ENCODE peak calls at places on chromosomes 11 and 22, in five cellular contexts. F is endothelial cell of umbilical vein, T is OCI-LY7, E is foreskin keratinocyte, M is brain microvascular endothelial cell. D is an unnamed sample.

GRCh38 chr22:36016656-36017055 is 12.0 kb downstream of the RBFOX2 start:
- DNase-seq in F (no peak), T (peak), E (no peak), M (no peak), D (no peak)

GRCh38 chr22:50729391-50730012 is 8.5 kb upstream of the ACR start:
- DNase-seq in F (no peak), T (peak), E (no peak), M (no peak), D (no peak)

GRCh38 chr11:101866619-101867491 is 48.0 kb upstream of the CEP126 start:
- DNase-seq in F (peak), T (no peak), E (peak), M (peak), D (no peak)

GRCh38 chr11:9344046-9344680 is 29.8 kb upstream of the TMEM41B start:
- DNase-seq in F (no peak), T (no peak), E (no peak), M (no peak), D (no peak)

GRCh38 chr11:123235117-123235686 is 40.2 kb upstream of the CLMP start:
- DNase-seq in F (peak), T (peak), E (no peak), M (no peak), D (no peak)

GRCh38 chr22:31089101-31090100 is 8.3 kb downstream of the SMTN start:
- DNase-seq in F (peak), T (peak), E (no peak), M (no peak), D (peak)

GRCh38 chr11:33802414-33802950 is 28.2 kb upstream of the FBXO3 start:
- DNase-seq in F (peak), T (peak), E (peak), M (peak), D (no peak)

GRCh38 chr11:130379276-130379675 is 49.1 kb downstream of the ADAMTS8 start:
- DNase-seq in F (no peak), T (no peak), E (no peak), M (no peak), D (no peak)

GRCh38 chr11:81963018-81963417 is 770.6 kb downstream of the FAM181B start:
- DNase-seq in F (peak), T (peak), E (no peak), M (no peak), D (no peak)

GRCh38 chr11:8105666-8106065 is 24.7 kb downstream of the TUB start:
- DNase-seq in F (no peak), T (no peak), E (no peak), M (no peak), D (no peak)

GRCh38 chr11:20057055-20057943 is 103.0 kb downstream of the DBX1 start:
- DNase-seq in F (no peak), T (no peak), E (peak), M (no peak), D (no peak)

GRCh38 chr11:33454264-33454663 is 197.1 kb downstream of the HIPK3 start:
- DNase-seq in F (no peak), T (no peak), E (no peak), M (no peak), D (no peak)

GRCh38 chr11:78620159-78620558 is 45.5 kb upstream of the NARS2 start:
- DNase-seq in F (no peak), T (no peak), E (no peak), M (no peak), D (no peak)

GRCh38 chr11:110526323-110526722 is 96.6 kb downstream of the FDX1 start:
- DNase-seq in F (no peak), T (no peak), E (no peak), M (no peak), D (no peak)

GRCh38 chr11:74443071-74443864 is 24.1 kb downstream of the KCNE3 start:
- DNase-seq in F (peak), T (no peak), E (peak), M (peak), D (no peak)

GRCh38 chr11:22703561-22703960 is 37.1 kb downstream of the GAS2 start:
- DNase-seq in F (peak), T (no peak), E (peak), M (no peak), D (no peak)

GRCh38 chr22:46504586-46504985 is 32.8 kb downstream of the CELSR1 start:
- DNase-seq in F (no peak), T (no peak), E (no peak), M (no peak), D (no peak)

GRCh38 chr11:127866109-127866508 is 721.2 kb downstream of the ETS1 start:
- DNase-seq in F (no peak), T (no peak), E (peak), M (no peak), D (no peak)

GRCh38 chr11:126469308-126469707 is 113.8 kb downstream of the ST3GAL4 start:
- DNase-seq in F (no peak), T (no peak), E (no peak), M (no peak), D (no peak)
- H3K27ac ChIP-seq in F (no peak), T (no peak), E (no peak), M (no peak), D (no peak)

DNA sequence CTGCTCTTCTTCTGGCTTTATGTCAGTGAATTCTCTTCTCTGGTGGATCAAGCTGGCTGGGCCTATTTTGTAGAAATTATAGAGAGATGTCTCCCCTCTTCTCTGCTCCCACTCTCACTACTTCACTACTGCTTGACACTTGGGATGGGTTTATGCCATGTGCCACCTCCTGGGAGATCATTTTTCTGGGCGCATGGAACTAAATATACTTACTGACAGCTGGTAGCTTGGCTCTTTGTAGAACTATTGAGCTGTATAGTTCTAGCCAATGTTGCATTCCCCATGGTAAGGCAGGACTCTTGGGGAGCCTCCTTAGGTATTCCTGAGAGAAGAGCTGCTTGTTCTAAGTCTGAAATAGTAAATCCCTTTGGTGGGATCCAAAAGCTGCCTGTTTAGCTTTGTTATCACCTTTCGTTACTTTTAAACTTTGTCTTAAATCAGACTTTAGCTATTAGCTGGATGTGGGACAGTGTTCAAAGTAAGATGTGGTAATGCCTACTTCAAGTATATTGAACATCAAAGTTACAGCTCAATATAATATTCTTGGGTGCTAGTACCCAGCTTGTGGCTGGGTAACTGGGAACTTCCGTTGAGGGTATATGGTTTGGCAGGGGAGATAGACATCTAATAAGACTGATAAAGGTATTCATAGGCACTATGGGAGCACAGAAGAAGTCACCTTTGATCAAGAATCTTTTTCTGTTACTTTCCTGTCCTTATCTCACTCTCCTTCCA is 87.5 kb upstream of the RRM1 start:
- DNase-seq in F (no peak), T (no peak), E (no peak), M (no peak), D (no peak)
- H3K27ac ChIP-seq in F (no peak), T (no peak), E (no peak), M (no peak), D (no peak)

DNA sequence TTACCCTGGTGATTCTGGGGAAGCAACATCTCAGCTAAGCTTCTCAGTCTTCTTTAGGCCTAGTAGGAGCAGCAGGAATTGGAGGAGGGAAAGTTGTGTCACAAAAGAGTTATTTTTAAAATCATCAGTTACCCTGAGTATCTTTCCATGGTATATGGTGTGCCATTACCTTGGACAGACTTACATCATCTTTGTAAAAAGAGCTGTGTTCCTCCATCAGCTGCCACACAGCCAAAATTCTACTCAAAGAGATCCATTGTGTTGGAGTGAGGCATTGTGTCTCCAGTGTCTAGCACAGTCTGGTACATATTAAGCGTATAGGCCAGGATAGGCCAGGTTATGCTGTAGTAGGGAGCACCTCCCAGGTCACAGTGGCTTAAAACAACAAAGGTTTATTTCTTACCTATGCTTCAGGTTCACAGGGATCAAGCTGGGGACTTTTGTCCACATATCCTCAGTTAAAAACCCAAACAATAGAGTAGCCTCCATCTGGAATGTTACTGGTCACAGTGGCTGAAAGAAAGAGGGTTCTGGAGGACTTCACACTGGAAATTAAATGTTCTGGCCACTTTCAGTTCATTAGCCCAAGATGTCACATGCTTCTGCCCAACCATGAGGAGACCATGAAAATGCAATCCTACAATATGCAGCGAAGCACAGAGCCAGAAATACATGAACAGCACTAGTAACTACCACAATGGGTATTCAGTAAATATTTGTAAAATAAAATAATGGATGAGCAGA is 9.9 kb upstream of the TMPRSS5 start:
- DNase-seq in F (no peak), T (no peak), E (no peak), M (no peak), D (peak)
- H3K27ac ChIP-seq in F (no peak), T (no peak), E (no peak), M (no peak), D (peak)

GRCh38 chr22:40648386-40648785 is 11.9 kb upstream of the MRTFA start:
- DNase-seq in F (no peak), T (peak), E (peak), M (no peak), D (no peak)

GRCh38 chr22:40654522-40655167 is 18.1 kb upstream of the MRTFA start:
- DNase-seq in F (peak), T (no peak), E (no peak), M (peak), D (peak)

GRCh38 chr22:40651057-40651456 is 14.5 kb upstream of the MRTFA start:
- DNase-seq in F (no peak), T (no peak), E (no peak), M (no peak), D (no peak)

GRCh38 chr22:40653361-40653760 is 16.8 kb upstream of the MRTFA start:
- DNase-seq in F (no peak), T (no peak), E (no peak), M (no peak), D (no peak)

GRCh38 chr22:40651563-40652501 is 15.3 kb upstream of the MRTFA start:
- DNase-seq in F (peak), T (peak), E (peak), M (peak), D (peak)
- H3K27ac ChIP-seq in F (peak), T (peak), E (peak), M (peak), D (peak)

GRCh38 chr11:2367266-2368160 is 9.6 kb upstream of the CD81 start:
- DNase-seq in F (no peak), T (no peak), E (no peak), M (no peak), D (no peak)

GRCh38 chr11:2369896-2370295 is 7.2 kb upstream of the CD81 start:
- DNase-seq in F (no peak), T (no peak), E (no peak), M (no peak), D (no peak)

GRCh38 chr11:2368178-2368850 is 8.8 kb upstream of the CD81 start:
- DNase-seq in F (no peak), T (no peak), E (no peak), M (no peak), D (no peak)

GRCh38 chr11:2368851-2369180 is 8.3 kb upstream of the CD81 start:
- DNase-seq in F (no peak), T (no peak), E (no peak), M (no peak), D (no peak)

GRCh38 chr11:2369320-2369719 is 7.8 kb upstream of the CD81 start:
- DNase-seq in F (no peak), T (no peak), E (no peak), M (no peak), D (no peak)
- H3K27ac ChIP-seq in F (no peak), T (no peak), E (no peak), M (no peak), D (no peak)

GRCh38 chr11:76408171-76408965 is 27.2 kb downstream of the GVQW3 start:
- DNase-seq in F (peak), T (peak), E (no peak), M (no peak), D (no peak)
- H3K27ac ChIP-seq in F (no peak), T (peak), E (no peak), M (no peak), D (no peak)